ENCODE peak calls at places on chromosomes 6 and 20, in eight cellular contexts. H, K, U, Z, V, J, G and D are unnamed samples.
A peak's percentile ranks its signal among the peaks of the same experiment; 100 is the strongest.

GRCh38 chr6:338815-339262 is 46.6 kb downstream of the DUSP22 start:
- DNase-seq in U (no peak), G (no peak), Z (no peak), H (no peak), K (no peak), V (no peak), J (no peak), D (no peak)

GRCh38 chr6:106051241-106051640 is 34.9 kb upstream of the PRDM1 start:
- DNase-seq in Z (no peak), U (peak; percentile 80), G (no peak), K (no peak), J (no peak), V (peak; percentile 86), H (no peak), D (no peak)

GRCh38 chr6:143694560-143694959 is 16.8 kb downstream of the PHACTR2 start:
- DNase-seq in V (no peak), H (no peak), Z (peak; percentile 39), G (no peak), K (no peak), U (no peak), J (no peak), D (peak; percentile 30)

GRCh38 chr20:53735536-53736050 is 142.0 kb upstream of the ZNF217 start:
- DNase-seq in H (no peak), K (no peak), G (no peak), V (no peak), J (no peak), U (no peak), Z (peak; percentile 98), D (peak; percentile 96)

GRCh38 chr20:14877616-14878015 is 540.2 kb upstream of the FLRT3 start:
- DNase-seq in Z (no peak), K (no peak), V (no peak), H (no peak), J (no peak), G (no peak), U (no peak), D (no peak)

GRCh38 chr6:136657629-136658028 is 107.4 kb upstream of the MAP7 start:
- DNase-seq in G (no peak), H (no peak), V (no peak), Z (peak; percentile 30), U (no peak), K (no peak), J (no peak), D (no peak)

GRCh38 chr6:77965449-77965848 is 312.6 kb downstream of the MEI4 start:
- DNase-seq in V (no peak), G (no peak), K (no peak), J (no peak), H (no peak), Z (no peak), U (no peak), D (no peak)

GRCh38 chr6:35728663-35729348 is 8.0 kb upstream of the ARMC12 start:
- DNase-seq in U (no peak), K (no peak), Z (no peak), H (no peak), G (peak; percentile 78), V (no peak), J (no peak), D (no peak)

GRCh38 chr6:122289721-122290501 is 109.5 kb upstream of the HSF2 start:
- DNase-seq in U (no peak), J (no peak), G (no peak), Z (peak; percentile 1), K (peak; percentile 13), V (peak; percentile 58), H (no peak), D (no peak)

GRCh38 chr6:41570270-41570615 is 24.1 kb downstream of the FOXP4 start:
- DNase-seq in K (no peak), Z (no peak), U (peak; percentile 82), V (peak; percentile 90), H (no peak), J (no peak), G (no peak), D (no peak)

GRCh38 chr20:14775778-14776177 is 438.4 kb upstream of the FLRT3 start:
- DNase-seq in V (no peak), K (peak; percentile 64), J (peak; percentile 39), Z (peak; percentile 34), H (no peak), G (no peak), U (no peak), D (peak; percentile 27)

GRCh38 chr6:81751388-81752083 is 945 bp downstream of the TENT5A start:
- DNase-seq in J (peak; percentile 48), Z (peak; percentile 29), U (peak; percentile 39), V (peak; percentile 62), K (peak; percentile 21), H (peak; percentile 14), G (peak; percentile 77), D (no peak)

GRCh38 chr6:106702451-106703110 is 73.2 kb downstream of the QRSL1 start:
- DNase-seq in H (no peak), K (peak; percentile 83), Z (no peak), V (no peak), U (no peak), G (no peak), J (no peak), D (no peak)

GRCh38 chr20:64254156-64254555 is 1.4 kb upstream of the PCMTD2 start:
- DNase-seq in Z (no peak), G (no peak), K (no peak), J (no peak), V (no peak), H (no peak), U (no peak), D (no peak)

GRCh38 chr6:160084198-160084776 is 37.3 kb upstream of the SLC22A1 start:
- DNase-seq in K (no peak), Z (no peak), J (no peak), U (no peak), G (no peak), V (no peak), H (no peak), D (no peak)

GRCh38 chr6:9401936-9402335 is 966.6 kb upstream of the SLC35B3 start:
- DNase-seq in V (no peak), Z (peak; percentile 5), U (no peak), J (no peak), K (no peak), H (no peak), G (no peak), D (no peak)

GRCh38 chr6:80457044-80457933 is 350.8 kb downstream of the BCKDHB start:
- DNase-seq in H (no peak), Z (peak; percentile 97), K (no peak), V (no peak), J (peak; percentile 54), U (no peak), G (no peak), D (peak; percentile 83)

GRCh38 chr6:45803071-45803470 is 212.6 kb downstream of the CLIC5 start:
- DNase-seq in H (no peak), G (no peak), V (no peak), U (no peak), K (no peak), J (no peak), Z (no peak), D (no peak)

GRCh38 chr20:53020376-53020775 is 48.2 kb downstream of the TSHZ2 start:
- DNase-seq in V (no peak), Z (no peak), U (no peak), G (no peak), J (no peak), H (no peak), K (no peak), D (no peak)

GRCh38 chr6:37323568-37323967 is 30.2 kb upstream of the RNF8 start:
- DNase-seq in J (no peak), Z (no peak), V (no peak), G (no peak), H (no peak), K (no peak), U (no peak), D (no peak)

GRCh38 chr20:57795347-57795697 is 85.5 kb upstream of the PMEPA1 start:
- DNase-seq in H (no peak), Z (peak; percentile 61), V (no peak), G (no peak), K (peak; percentile 39), J (no peak), U (no peak), D (no peak)
- H3K27ac ChIP-seq in H (no peak overlapping the region), Z (peak overlapping the region; percentile 14), V (no peak overlapping the region), G (no peak overlapping the region), K (no peak overlapping the region), J (peak overlapping the region; percentile 18), U (no peak overlapping the region), D (no peak overlapping the region)

GRCh38 chr20:47311967-47312681 is 44.4 kb downstream of the ZMYND8 start:
- DNase-seq in G (no peak), K (no peak), Z (no peak), H (no peak), V (no peak), J (no peak), U (no peak), D (no peak)
- TF ChIP-seq CTCF in G (no peak), K (no peak), Z (no peak), H (no peak), V (peak; percentile 20), J (no peak), U (peak; percentile 38), D (no peak)

DNA sequence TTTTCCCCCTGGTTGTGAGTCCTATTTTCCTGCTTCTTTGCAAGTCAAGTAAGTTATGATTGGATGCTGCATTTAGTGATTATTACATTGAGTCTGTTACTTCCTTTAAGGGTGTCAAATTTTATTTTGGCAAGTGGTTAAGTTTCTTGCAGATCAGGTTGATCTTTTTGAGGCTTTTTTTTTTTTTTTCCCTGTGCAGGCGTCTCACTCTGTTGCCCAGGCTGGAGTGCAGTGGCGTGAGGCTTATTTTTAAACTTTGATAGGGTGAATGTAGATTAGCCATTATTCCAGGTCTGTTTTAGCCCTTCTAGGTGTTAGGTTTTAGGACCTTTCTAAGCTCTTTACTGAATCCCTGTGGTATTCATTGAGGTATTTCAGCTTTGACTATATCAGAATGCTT is 113.1 kb downstream of the AFG1L start:
- DNase-seq in Z (no peak), J (no peak), H (no peak), V (no peak), G (no peak), K (no peak), U (no peak), D (no peak)
- H3K27ac ChIP-seq in Z (no peak overlapping the region), J (no peak overlapping the region), H (no peak overlapping the region), V (no peak overlapping the region), G (no peak overlapping the region), K (no peak overlapping the region), U (no peak overlapping the region), D (no peak overlapping the region)

GRCh38 chr20:11970243-11970836 is 52.6 kb downstream of the BTBD3 start:
- DNase-seq in U (no peak), J (no peak), Z (no peak), K (no peak), G (no peak), V (no peak), H (no peak), D (no peak)

GRCh38 chr20:11965602-11966001 is 47.9 kb downstream of the BTBD3 start:
- DNase-seq in G (no peak), V (no peak), J (no peak), Z (no peak), K (no peak), U (no peak), H (no peak), D (no peak)
- TF ChIP-seq CTCF in G (no peak), V (no peak), J (no peak), Z (no peak), K (peak; percentile 23), U (peak; percentile 43), H (no peak), D (no peak)